ENCODE peak calls at places on chromosome 2, in four cellular contexts. Q, H, G and M are unnamed samples. For H3K27me3, the result is how much of the 10 kb centered on the place peaks cover.

GRCh38 chr2:24915796-24916195 is 4.2 kb downstream of the ADCY3 start:
- DNase-seq in Q (no peak), H (no peak), G (no peak), M (no peak)

GRCh38 chr2:14257801-14258507 is 374.6 kb upstream of the LRATD1 start:
- DNase-seq in Q (no peak), H (no peak), G (peak), M (no peak)

GRCh38 chr2:186129767-186130581 is 356.1 kb upstream of the ZC3H15 start:
- DNase-seq in Q (no peak), H (peak), G (peak), M (no peak)

GRCh38 chr2:17821080-17821479 is 4.8 kb downstream of the MSGN1 start:
- DNase-seq in Q (no peak), H (no peak), G (no peak), M (no peak)

GRCh38 chr2:100620481-100620880 is 57.7 kb downstream of the PDCL3 start:
- DNase-seq in Q (no peak), H (no peak), G (no peak), M (no peak)

GRCh38 chr2:109351164-109351756 is 222.3 kb downstream of the SH3RF3 start:
- DNase-seq in Q (peak), H (no peak), G (peak), M (peak)

GRCh38 chr2:233386382-233387041 is 32.2 kb downstream of the DGKD start:
- DNase-seq in Q (no peak), H (no peak), G (no peak), M (no peak)

GRCh38 chr2:100664021-100664755 is 101.4 kb downstream of the PDCL3 start:
- DNase-seq in Q (no peak), H (no peak), G (no peak), M (no peak)

GRCh38 chr2:224952942-224953657 is 89.2 kb downstream of the DOCK10 start:
- DNase-seq in Q (no peak), H (no peak), G (no peak), M (no peak)

GRCh38 chr2:179886-180285 is 83.9 kb downstream of the SH3YL1 start:
- DNase-seq in Q (no peak), H (no peak), G (no peak), M (no peak)

GRCh38 chr2:15638720-15639119 is 47.1 kb downstream of the DDX1 start:
- DNase-seq in Q (no peak), H (no peak), G (peak), M (no peak)

GRCh38 chr2:167388497-167388896 is 500.2 kb downstream of the XIRP2 start:
- DNase-seq in Q (no peak), H (no peak), G (no peak), M (no peak)

GRCh38 chr2:237692601-237693079 is 65.3 kb downstream of the LRRFIP1 start:
- DNase-seq in Q (no peak), H (no peak), G (no peak), M (no peak)

GRCh38 chr2:221649045-221649444 is 76.9 kb upstream of the EPHA4 start:
- DNase-seq in Q (no peak), H (no peak), G (no peak), M (no peak)

GRCh38 chr2:110095994-110096633 is 19.5 kb downstream of the MALL start:
- DNase-seq in Q (no peak), H (no peak), G (no peak), M (no peak)

GRCh38 chr2:224691563-224691962 is 24.6 kb downstream of the CCDC195 start:
- DNase-seq in Q (no peak), H (no peak), G (no peak), M (no peak)

GRCh38 chr2:172821370-172822338 is 86.0 kb downstream of the RAPGEF4 start:
- DNase-seq in Q (no peak), H (no peak), G (no peak), M (no peak)

GRCh38 chr2:37156071-37156856 is 516 bp downstream of the EIF2AK2 start:
- DNase-seq in Q (peak), H (peak), G (peak), M (no peak)

GRCh38 chr2:205967391-205968075 is 118.4 kb downstream of the INO80D start:
- DNase-seq in Q (no peak), H (no peak), G (no peak), M (no peak)

GRCh38 chr2:60947056-60947455 is 65.7 kb downstream of the REL start:
- DNase-seq in Q (no peak), H (no peak), G (no peak), M (no peak)

GRCh38 chr2:64019083-64019974 is at the start of gene VPS54:
- DNase-seq in Q (peak), H (peak), G (peak), M (no peak)

GRCh38 chr2:20141056-20141762 is 83.7 kb downstream of the SDC1 start:
- DNase-seq in Q (peak), H (peak), G (peak), M (peak)

DNA sequence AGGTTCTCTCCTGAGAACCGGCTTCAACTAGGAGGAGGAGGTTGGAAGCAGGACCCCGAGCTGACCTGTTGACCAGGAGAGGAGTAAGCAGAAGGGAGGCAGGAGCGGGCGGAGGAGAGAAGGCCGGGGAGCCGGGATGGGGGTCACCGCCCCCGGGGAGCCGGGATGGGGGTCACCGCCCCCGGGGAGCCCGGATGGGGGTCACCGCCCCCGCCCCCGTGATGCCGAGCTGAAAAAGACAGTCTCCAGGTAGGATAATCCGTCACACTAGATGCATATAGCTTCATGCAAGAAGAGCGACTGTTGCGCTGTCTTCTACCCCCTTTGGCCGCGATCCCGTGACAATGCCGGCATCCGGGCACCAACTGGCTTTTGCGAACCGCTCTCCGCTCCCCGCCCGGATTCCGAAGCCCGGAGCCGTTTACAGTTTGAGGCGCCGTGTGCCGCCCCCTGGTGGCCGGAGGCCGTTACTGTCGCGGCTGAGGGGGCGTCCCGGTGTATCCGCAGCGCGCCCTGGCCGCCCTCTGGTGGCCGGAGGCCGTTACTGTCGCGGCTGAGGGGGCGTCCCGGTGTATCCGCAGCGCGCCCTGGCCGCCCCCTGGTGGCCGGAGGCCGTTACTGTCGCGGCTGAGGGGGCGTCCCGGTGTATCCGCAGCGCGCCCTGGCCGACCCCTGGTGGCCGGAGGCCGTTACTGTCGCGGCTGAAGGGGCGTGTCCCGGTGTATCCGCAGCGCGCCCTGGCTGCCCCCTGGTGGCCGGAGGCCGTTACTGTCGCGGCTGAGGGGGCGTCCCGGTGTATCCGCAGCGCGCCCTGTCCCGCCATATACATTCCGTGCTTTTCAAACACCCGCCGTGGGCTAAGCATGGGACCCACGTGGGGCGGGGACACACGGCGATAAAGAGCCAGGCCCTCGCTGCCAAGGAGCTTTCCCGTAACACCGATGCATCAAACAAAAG is 89.6 kb downstream of the ACTR3 start:
- DNase-seq in Q (no peak), H (no peak), G (no peak), M (no peak)
- TF ChIP-seq CTCF in Q (no peak), H (peak), G (peak), M (peak)

GRCh38 chr2:106858810-106859209 is 27.2 kb downstream of the ST6GAL2 start:
- DNase-seq in Q (no peak), H (no peak), G (no peak), M (no peak)
- H3K27me3 ChIP-seq in Q (under half), H (under half), G (under half), M (under half)

GRCh38 chr2:104046466-104046865 is 807.4 kb upstream of the POU3F3 start:
- DNase-seq in Q (no peak), H (no peak), G (no peak), M (no peak)
- H3K4me3 ChIP-seq in Q (no peak), H (no peak), G (no peak), M (no peak)

GRCh38 chr2:88919087-88919738 is 227.7 kb downstream of the RPIA start:
- DNase-seq in Q (no peak), H (no peak), G (no peak), M (no peak)
- TF ChIP-seq CTCF in Q (no peak), H (peak), G (peak), M (peak)

GRCh38 chr2:8407332-8407731 is 274.5 kb upstream of the ID2 start:
- DNase-seq in Q (no peak), H (no peak), G (no peak), M (no peak)

GRCh38 chr2:8406271-8406670 is 275.6 kb upstream of the ID2 start:
- DNase-seq in Q (no peak), H (no peak), G (no peak), M (no peak)

GRCh38 chr2:8405334-8405733 is 276.5 kb upstream of the ID2 start:
- DNase-seq in Q (no peak), H (no peak), G (no peak), M (no peak)

GRCh38 chr2:8402222-8402621 is 279.6 kb upstream of the ID2 start:
- DNase-seq in Q (no peak), H (no peak), G (no peak), M (no peak)

GRCh38 chr2:8403871-8404270 is 278.0 kb upstream of the ID2 start:
- DNase-seq in Q (no peak), H (no peak), G (no peak), M (no peak)
- H3K27me3 ChIP-seq in Q (under half), H (under half), G (under half), M (under half)

GRCh38 chr2:240559271-240559670 is 886 bp upstream of the DUSP28 start:
- DNase-seq in Q (no peak), H (no peak), G (no peak), M (no peak)
- H3K4me3 ChIP-seq in Q (no peak), H (peak), G (no peak), M (no peak)

GRCh38 chr2:217909156-217909820 is 93.5 kb downstream of the TNS1 start:
- DNase-seq in Q (no peak), H (no peak), G (no peak), M (no peak)
- TF ChIP-seq CTCF in Q (peak), H (peak), G (no peak), M (no peak)

DNA sequence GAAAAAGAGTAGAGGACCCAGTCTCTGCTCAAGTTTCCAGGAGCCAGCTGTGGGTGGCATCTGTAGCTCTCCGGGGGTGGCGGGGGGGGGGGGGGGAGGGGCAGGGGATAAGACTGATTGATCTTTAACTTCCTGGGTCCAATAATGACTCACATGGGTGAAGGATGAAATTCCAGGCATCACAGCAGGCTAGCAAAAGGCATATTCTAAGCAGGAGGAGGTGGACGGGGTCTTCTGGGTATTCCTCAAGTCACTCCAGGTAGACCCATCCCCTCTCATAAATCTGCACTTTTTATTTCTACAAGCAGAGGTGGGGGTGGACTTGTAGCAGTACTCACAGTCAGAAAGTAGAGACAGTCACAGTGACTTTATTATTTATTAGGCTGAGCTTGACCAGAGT is 85.5 kb upstream of the TMEM247 start:
- DNase-seq in Q (no peak), H (no peak), G (no peak), M (no peak)
- H3K27me3 ChIP-seq in Q (under half), H (under half), G (under half), M (under half)

GRCh38 chr2:161243873-161244272 is 64.4 kb upstream of the PSMD14 start:
- DNase-seq in Q (no peak), H (no peak), G (no peak), M (no peak)
- H3K4me3 ChIP-seq in Q (no peak), H (peak), G (peak), M (no peak)